ENCODE peak calls at places on chromosome 10, in five cellular contexts. One of them, this sample, is unnamed.

GRCh38 chr10:17736223-17736622 is 15.8 kb upstream of the TMEM236 start:
- DNase-seq in neuronal stem cell: no peak
- DNase-seq in endodermal cell: no peak
- DNase-seq in GM12878: no peak
- DNase-seq in keratinocyte: no peak
- DNase-seq in this sample: no peak

GRCh38 chr10:5927306-5927705 is 37.3 kb downstream of the FBH1 start:
- DNase-seq in neuronal stem cell: no peak
- DNase-seq in endodermal cell: no peak
- DNase-seq in GM12878: no peak
- DNase-seq in keratinocyte: no peak
- DNase-seq in this sample: no peak

GRCh38 chr10:101495324-101495925 is 92.6 kb downstream of the POLL start:
- DNase-seq in neuronal stem cell: no peak
- DNase-seq in endodermal cell: no peak
- DNase-seq in GM12878: no peak
- DNase-seq in keratinocyte: no peak
- DNase-seq in this sample: no peak

GRCh38 chr10:104434601-104435000 is 81.0 kb downstream of the CFAP58 start:
- DNase-seq in neuronal stem cell: no peak
- DNase-seq in endodermal cell: no peak
- DNase-seq in GM12878: no peak
- DNase-seq in keratinocyte: no peak
- DNase-seq in this sample: no peak

GRCh38 chr10:86899670-86900276 is 57.6 kb downstream of the MMRN2 start:
- DNase-seq in neuronal stem cell: peak; percentile 54
- DNase-seq in endodermal cell: peak; percentile 82
- DNase-seq in GM12878: no peak
- DNase-seq in keratinocyte: no peak
- DNase-seq in this sample: no peak

GRCh38 chr10:15387021-15387420 is 15.9 kb upstream of the FAM171A1 start:
- DNase-seq in neuronal stem cell: no peak
- DNase-seq in endodermal cell: peak; percentile 50
- DNase-seq in GM12878: no peak
- DNase-seq in keratinocyte: no peak
- DNase-seq in this sample: no peak

GRCh38 chr10:68330852-68331454 is 911 bp upstream of the HNRNPH3 start:
- DNase-seq in neuronal stem cell: no peak
- DNase-seq in endodermal cell: peak; percentile 53
- DNase-seq in GM12878: no peak
- DNase-seq in keratinocyte: no peak
- DNase-seq in this sample: no peak

GRCh38 chr10:12419279-12419847 is 70.0 kb downstream of the CAMK1D start:
- DNase-seq in neuronal stem cell: no peak
- DNase-seq in endodermal cell: no peak
- DNase-seq in GM12878: no peak
- DNase-seq in keratinocyte: peak; percentile 69
- DNase-seq in this sample: no peak

GRCh38 chr10:132104471-132105301 is 38.9 kb downstream of the JAKMIP3 start:
- DNase-seq in neuronal stem cell: no peak
- DNase-seq in endodermal cell: no peak
- DNase-seq in GM12878: no peak
- DNase-seq in keratinocyte: no peak
- DNase-seq in this sample: no peak

DNA sequence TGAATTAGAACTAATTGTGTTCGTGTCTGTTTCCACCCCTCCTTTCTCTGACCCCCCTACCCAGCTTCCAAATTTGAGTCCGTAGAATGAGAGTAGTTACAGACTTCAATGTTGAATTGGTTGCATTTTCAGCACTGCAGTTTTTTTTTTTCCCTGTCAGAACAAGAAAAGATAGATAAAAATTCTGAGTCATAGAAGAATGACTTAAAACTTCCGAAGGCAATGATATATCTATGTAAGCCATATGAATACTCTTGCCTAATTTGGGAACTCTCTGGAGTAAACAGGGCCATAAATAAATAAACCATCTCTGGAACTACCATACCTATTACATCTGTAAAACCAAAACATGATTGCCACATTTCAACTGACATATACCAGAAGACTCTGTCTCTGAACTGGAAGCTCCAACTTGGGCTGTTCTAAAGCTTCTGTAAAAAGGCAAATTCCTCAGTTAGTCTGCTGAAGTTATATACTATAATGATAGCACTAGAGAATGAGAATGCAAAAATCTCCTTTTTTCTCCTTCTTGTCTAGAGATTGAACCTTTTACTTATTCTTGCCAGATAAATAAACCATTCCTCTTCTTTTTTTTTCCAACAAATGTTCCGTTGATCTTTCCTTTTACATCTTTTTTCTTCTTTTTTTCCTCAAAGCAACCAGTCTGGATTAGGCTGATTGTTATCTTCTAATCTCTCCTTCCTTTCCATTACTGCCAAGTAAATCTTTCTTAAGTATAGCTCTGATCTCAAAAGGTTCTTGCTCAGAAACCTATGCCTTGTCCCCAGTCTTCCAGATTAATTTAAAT is 23.5 kb downstream of the VCL start:
- DNase-seq in neuronal stem cell: no peak
- DNase-seq in endodermal cell: no peak
- DNase-seq in GM12878: no peak
- DNase-seq in keratinocyte: no peak
- DNase-seq in this sample: no peak
- H3K27ac ChIP-seq in neuronal stem cell: no peak overlapping the region
- H3K27ac ChIP-seq in endodermal cell: no peak overlapping the region
- H3K27ac ChIP-seq in GM12878: no peak overlapping the region
- H3K27ac ChIP-seq in keratinocyte: peak overlapping the region; percentile 61
- H3K27ac ChIP-seq in this sample: peak overlapping the region; percentile 46

GRCh38 chr10:78972160-78972946 is 96.4 kb upstream of the ZMIZ1 start:
- DNase-seq in neuronal stem cell: peak; percentile 38
- DNase-seq in endodermal cell: peak; percentile 76
- DNase-seq in GM12878: no peak
- DNase-seq in keratinocyte: no peak
- DNase-seq in this sample: no peak
- H3K9ac ChIP-seq in neuronal stem cell: peak overlapping the region; percentile 17
- H3K9ac ChIP-seq in endodermal cell: peak overlapping the region; percentile 67
- H3K9ac ChIP-seq in GM12878: no peak overlapping the region
- H3K9ac ChIP-seq in keratinocyte: no peak overlapping the region
- H3K9ac ChIP-seq in this sample: no peak overlapping the region

DNA sequence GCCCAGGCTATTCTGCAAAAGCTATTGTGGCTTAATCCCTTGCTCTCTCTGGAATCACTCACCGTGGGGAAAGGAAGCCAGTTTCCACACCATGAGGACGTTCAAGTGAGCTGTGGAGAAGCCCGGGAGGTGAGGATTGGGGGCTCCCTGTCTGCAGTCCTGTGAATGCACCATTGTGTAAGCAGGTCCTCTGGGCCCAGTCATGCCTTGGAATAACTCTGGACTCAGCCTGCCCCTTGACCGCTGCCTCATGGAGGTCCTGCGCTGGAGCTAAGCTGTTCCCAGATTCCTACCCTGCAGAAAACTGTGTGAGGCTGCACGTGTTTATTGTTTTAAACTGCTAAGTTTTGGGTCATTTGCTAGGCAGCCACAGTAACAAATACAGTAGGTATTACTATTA is 33.5 kb downstream of the LYZL2 start:
- DNase-seq in neuronal stem cell: no peak
- DNase-seq in endodermal cell: peak; percentile 38
- DNase-seq in GM12878: no peak
- DNase-seq in keratinocyte: no peak
- DNase-seq in this sample: no peak
- H3K27ac ChIP-seq in neuronal stem cell: no peak overlapping the region
- H3K27ac ChIP-seq in endodermal cell: no peak overlapping the region
- H3K27ac ChIP-seq in GM12878: no peak overlapping the region
- H3K27ac ChIP-seq in keratinocyte: no peak overlapping the region
- H3K27ac ChIP-seq in this sample: no peak overlapping the region

DNA sequence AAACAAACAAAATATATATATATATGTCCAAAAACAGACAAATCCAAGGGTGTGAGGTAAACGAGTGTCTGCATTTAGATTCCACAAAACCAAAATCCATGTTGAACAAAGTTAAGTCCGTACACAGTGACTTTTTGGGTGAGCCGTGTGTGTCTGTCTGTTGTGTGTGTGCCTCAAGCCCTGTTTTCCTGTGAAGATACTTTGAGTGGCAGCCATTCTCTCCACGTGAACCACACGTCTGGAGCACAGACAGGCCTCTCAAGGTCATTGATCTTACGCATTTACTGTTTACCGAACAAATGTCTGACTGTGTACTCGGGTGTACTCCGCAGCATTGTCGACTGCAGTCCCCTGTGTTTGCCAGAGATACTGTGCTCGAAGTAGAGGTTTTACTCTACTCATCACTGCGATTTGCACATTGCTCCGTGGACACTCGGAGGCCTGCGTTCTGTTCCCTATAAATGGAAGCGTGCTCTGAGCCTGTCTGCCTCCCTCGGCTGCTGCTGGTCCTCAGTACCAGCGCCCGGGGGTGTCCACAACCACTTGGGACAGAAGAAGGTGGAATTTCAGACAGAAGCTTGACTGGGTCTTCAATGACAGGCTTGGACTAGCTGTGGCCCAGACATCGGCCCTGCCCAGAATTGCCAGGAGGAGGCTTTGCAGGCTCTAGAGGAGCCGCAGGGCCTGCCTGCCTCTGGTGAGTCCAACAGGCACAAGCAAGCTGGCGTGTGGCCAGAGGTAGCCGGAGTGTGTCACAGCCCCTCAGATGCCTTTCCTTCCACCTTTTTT is 22.1 kb downstream of the CYP17A1 start:
- DNase-seq in neuronal stem cell: no peak
- DNase-seq in endodermal cell: no peak
- DNase-seq in GM12878: no peak
- DNase-seq in keratinocyte: no peak
- DNase-seq in this sample: no peak
- H3K9ac ChIP-seq in neuronal stem cell: no peak overlapping the region
- H3K9ac ChIP-seq in endodermal cell: no peak overlapping the region
- H3K9ac ChIP-seq in GM12878: no peak overlapping the region
- H3K9ac ChIP-seq in keratinocyte: no peak overlapping the region
- H3K9ac ChIP-seq in this sample: no peak overlapping the region